ENCODE peak calls at places on chromosomes 4 and X, in nine cellular contexts. J, U, R, W, A, E, F, K and V are unnamed samples.

GRCh38 chrX:56233682-56234081 is 1.5 kb downstream of the KLF8 start:
- DNase-seq in R (no peak), U (peak), J (no peak), K (no peak), A (peak), E (no peak), W (peak), F (peak), V (peak)

GRCh38 chr4:147480891-147481576 is at the start of gene EDNRA:
- DNase-seq in U (no peak), E (no peak), W (peak), J (no peak), R (no peak), A (no peak), F (peak), K (no peak), V (no peak)

GRCh38 chr4:26342328-26343040 is 21.7 kb downstream of the RBPJ start:
- DNase-seq in E (no peak), J (no peak), K (peak), W (no peak), F (no peak), U (no peak), R (no peak), A (no peak), V (no peak)

GRCh38 chr4:140014284-140014683 is 139.7 kb downstream of the MAML3 start:
- DNase-seq in K (no peak), U (no peak), R (no peak), A (no peak), F (peak), W (no peak), J (no peak), E (no peak), V (no peak)

GRCh38 chr4:55635760-55636621 is at the start of gene NMU:
- DNase-seq in W (peak), K (peak), J (peak), U (peak), F (peak), E (peak), R (peak), A (peak), V (peak)

GRCh38 chr4:97720869-97721432 is 422.3 kb downstream of the STPG2 start:
- DNase-seq in F (peak), J (no peak), R (no peak), A (no peak), E (no peak), W (no peak), U (no peak), K (peak), V (peak)

GRCh38 chr4:27066591-27066990 is 205.9 kb downstream of the STIM2 start:
- DNase-seq in F (no peak), K (no peak), W (no peak), J (no peak), R (peak), U (no peak), E (no peak), A (peak), V (no peak)

GRCh38 chrX:39705299-39705698 is 392.5 kb downstream of the BCOR start:
- DNase-seq in F (peak), J (peak), A (peak), U (peak), E (no peak), R (peak), K (no peak), W (peak), V (peak)

GRCh38 chrX:43450355-43450754 is 205.7 kb upstream of the MAOA start:
- DNase-seq in A (no peak), W (no peak), K (no peak), U (no peak), F (no peak), R (no peak), J (no peak), E (no peak), V (no peak)

GRCh38 chrX:36626898-36627297 is 381.3 kb upstream of the FAM47C start:
- DNase-seq in F (no peak), W (no peak), A (no peak), R (no peak), K (no peak), E (no peak), U (no peak), J (no peak), V (no peak)

GRCh38 chrX:115339441-115340025 is 50.0 kb downstream of the LUZP4 start:
- DNase-seq in K (no peak), A (no peak), E (no peak), U (no peak), F (no peak), W (no peak), R (no peak), J (no peak), V (no peak)

GRCh38 chr4:151329217-151330007 is 4.0 kb upstream of the SH3D19 start:
- DNase-seq in F (peak), A (no peak), R (no peak), E (no peak), K (no peak), W (no peak), J (no peak), U (no peak), V (no peak)

GRCh38 chrX:74242050-74242449 is 61.9 kb upstream of the ZCCHC13 start:
- DNase-seq in F (peak), R (no peak), J (no peak), A (no peak), W (no peak), E (no peak), U (no peak), K (peak), V (no peak)

GRCh38 chr4:143482753-143483362 is 30.6 kb upstream of the SMARCA5 start:
- DNase-seq in K (peak), W (peak), J (no peak), F (peak), R (no peak), U (no peak), E (no peak), A (no peak), V (peak)

GRCh38 chrX:69305333-69306062 is 140.2 kb upstream of the PJA1 start:
- DNase-seq in A (no peak), F (no peak), R (no peak), E (peak), K (no peak), U (no peak), W (no peak), J (no peak), V (no peak)

GRCh38 chr4:147714575-147715401 is 17.1 kb upstream of the ARHGAP10 start:
- DNase-seq in U (peak), K (no peak), A (peak), W (peak), J (no peak), E (no peak), R (no peak), F (no peak), V (no peak)

GRCh38 chr4:72767903-72768817 is 199.1 kb upstream of the ADAMTS3 start:
- DNase-seq in U (no peak), R (no peak), W (no peak), A (no peak), K (no peak), E (no peak), J (peak), F (peak), V (no peak)

DNA sequence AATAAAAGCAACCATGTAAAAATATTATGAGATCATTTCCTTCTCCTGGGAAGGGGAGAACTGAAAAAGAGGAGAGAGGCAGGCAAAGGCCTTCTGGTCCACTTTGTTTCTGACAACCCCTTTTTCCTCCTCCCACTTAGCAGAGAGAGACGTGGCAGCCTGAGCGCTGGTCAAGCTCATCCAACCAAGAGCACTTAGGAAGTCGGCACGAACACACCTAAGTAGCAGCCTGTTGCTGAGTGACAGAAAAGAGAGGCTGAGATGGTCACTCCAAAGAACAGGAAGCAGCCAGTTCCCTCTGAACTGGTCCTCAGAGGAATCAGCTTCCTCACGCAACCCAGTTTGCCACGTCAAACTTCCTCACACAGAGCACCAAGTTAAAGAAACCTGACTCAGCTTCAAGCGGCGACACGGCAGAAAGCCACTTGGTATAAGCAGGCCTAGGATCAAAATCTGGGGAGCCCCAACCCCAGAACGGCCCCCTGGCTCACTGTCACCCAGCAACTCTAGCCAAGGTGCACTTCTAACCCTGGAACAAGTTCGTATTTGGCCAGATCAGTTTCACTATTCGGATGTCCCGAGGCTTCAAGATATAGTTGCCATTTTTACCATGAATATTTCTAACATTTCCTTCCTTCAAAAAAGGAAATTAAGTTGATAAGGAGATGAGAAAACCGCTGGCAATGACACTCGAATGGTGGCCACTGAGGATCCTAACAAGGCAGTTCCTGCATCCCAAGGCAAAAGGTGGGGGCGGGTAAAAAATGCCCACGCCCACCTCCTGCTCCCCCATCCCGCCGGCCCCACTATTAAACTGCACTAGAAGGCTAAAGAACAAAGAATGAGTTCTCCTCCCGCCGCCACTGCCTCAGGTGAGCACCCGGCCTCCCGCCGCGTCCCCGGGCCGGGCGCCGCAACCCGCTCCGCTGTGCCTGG is 698 bp downstream of the SEC24D start:
- DNase-seq in A (peak), W (peak), F (peak), J (peak), R (peak), U (peak), E (peak), K (peak), V (peak)
- TF ChIP-seq POLR2A in A (peak), W (no peak), F (no peak), J (peak), R (no peak), U (peak), E (no peak), K (peak), V (peak)

GRCh38 chrX:48476919-48477318 is 920 bp downstream of the FTSJ1 start:
- DNase-seq in J (no peak), F (no peak), W (no peak), A (no peak), E (no peak), U (no peak), R (no peak), K (no peak), V (no peak)

GRCh38 chrX:48475295-48475694 is 704 bp upstream of the FTSJ1 start:
- DNase-seq in R (no peak), W (no peak), K (peak), U (no peak), A (no peak), E (no peak), J (no peak), F (no peak), V (peak)

GRCh38 chrX:48474581-48474980 is 1.4 kb upstream of the FTSJ1 start:
- DNase-seq in A (no peak), E (no peak), F (no peak), U (no peak), K (no peak), J (no peak), R (no peak), W (no peak), V (no peak)

GRCh38 chrX:48474127-48474526 is 1.9 kb upstream of the FTSJ1 start:
- DNase-seq in A (no peak), K (no peak), U (no peak), J (no peak), F (peak), E (no peak), R (no peak), W (no peak), V (peak)

DNA sequence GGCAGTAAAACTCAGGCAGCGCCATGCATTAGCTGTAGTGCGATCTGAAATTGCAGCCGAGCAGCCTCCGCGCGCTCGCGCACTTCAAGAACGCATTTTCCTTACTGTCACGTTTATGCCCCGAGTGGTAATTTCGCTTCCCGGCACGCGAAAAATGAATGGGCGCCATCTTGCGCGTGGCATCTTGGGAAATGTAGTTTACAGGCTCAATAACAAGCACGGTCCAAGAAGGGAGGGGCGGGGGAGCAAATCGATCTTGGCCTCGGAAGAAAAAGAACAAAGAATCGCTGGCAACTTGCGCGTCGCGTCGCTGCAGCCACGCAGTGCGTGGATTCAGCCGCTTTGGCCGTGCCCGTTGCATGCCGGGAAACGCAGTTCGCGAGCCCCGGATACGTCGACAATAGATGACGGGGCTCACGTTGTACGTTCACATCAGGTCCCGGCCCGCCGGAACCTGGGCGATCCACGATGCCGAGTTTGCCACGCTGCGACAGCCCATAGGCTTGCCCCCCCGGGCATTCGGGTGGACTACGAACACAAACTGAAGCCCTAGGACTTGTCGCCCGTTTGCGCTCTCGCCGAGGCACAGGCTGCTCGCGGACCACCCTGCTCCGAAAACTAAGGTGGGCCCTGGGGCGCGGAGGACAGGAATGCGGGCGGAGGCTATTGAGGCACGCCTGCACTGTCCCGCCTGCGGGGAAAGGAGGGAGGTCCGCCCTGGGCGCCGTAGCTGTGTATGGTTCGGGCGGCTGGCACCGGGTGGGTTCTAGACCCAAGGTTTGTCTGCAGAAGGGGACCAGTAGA is at the start of gene FTSJ1:
- DNase-seq in F (peak), R (peak), W (peak), E (peak), K (peak), J (peak), A (peak), U (peak), V (peak)
- TF ChIP-seq POLR2A in F (peak), R (peak), W (no peak), E (no peak), K (no peak), J (peak), A (peak), U (no peak), V (peak)

DNA sequence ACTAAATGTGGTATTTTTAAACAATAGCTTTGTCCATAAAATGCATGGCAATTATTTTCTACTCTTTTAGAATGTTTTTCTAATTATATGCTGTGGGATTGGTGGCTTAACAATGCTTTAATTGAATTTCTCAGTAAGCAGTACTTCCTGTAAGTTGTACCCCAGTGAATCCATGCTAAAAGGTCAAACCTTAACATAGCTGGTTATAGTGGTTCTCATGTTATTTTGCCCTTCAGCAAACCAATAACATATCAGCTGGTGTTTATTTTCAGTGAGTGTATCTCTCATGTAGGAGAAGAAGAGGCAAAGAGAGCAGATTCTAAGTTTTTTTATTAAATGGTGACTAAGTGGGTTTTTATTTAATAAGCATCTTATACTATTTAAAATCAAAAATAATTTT is 41.5 kb downstream of the BTC start:
- DNase-seq in U (no peak), F (no peak), W (no peak), J (no peak), R (no peak), K (no peak), E (no peak), A (no peak), V (no peak)
- TF ChIP-seq POLR2A in U (no peak), F (no peak), W (no peak), J (no peak), R (no peak), K (no peak), E (no peak), A (no peak), V (no peak)

GRCh38 chr4:724131-724530 is 18.5 kb downstream of the PCGF3 start:
- DNase-seq in W (no peak), A (peak), F (no peak), R (no peak), U (no peak), K (peak), J (no peak), E (no peak), V (no peak)
- TF ChIP-seq POLR2A in W (no peak), A (no peak), F (no peak), R (no peak), U (no peak), K (no peak), J (no peak), E (no peak), V (no peak)

DNA sequence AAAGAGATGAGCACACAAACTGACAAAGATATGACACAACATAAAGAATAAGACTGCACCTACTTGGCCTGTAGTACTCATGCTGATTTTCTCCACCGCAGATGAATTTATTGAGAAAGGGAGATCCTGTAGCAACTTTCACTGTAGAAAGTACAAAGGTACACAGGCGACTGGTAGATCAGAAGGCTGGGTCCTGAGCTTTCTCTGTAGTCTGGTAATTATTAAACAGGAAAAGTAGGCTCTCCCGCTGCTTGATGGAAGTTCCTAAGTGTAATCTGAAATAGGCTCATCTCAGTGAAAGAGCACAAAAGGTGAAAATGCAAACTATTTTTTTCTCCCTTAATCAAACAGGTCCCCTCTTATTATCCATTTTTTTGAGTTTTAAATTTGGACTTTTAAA is at the start of gene ADH6:
- DNase-seq in W (no peak), U (no peak), F (no peak), E (no peak), K (peak), J (no peak), A (peak), R (no peak), V (no peak)
- TF ChIP-seq POLR2A in W (no peak), U (no peak), F (no peak), E (no peak), K (peak), J (no peak), A (no peak), R (no peak), V (no peak)

DNA sequence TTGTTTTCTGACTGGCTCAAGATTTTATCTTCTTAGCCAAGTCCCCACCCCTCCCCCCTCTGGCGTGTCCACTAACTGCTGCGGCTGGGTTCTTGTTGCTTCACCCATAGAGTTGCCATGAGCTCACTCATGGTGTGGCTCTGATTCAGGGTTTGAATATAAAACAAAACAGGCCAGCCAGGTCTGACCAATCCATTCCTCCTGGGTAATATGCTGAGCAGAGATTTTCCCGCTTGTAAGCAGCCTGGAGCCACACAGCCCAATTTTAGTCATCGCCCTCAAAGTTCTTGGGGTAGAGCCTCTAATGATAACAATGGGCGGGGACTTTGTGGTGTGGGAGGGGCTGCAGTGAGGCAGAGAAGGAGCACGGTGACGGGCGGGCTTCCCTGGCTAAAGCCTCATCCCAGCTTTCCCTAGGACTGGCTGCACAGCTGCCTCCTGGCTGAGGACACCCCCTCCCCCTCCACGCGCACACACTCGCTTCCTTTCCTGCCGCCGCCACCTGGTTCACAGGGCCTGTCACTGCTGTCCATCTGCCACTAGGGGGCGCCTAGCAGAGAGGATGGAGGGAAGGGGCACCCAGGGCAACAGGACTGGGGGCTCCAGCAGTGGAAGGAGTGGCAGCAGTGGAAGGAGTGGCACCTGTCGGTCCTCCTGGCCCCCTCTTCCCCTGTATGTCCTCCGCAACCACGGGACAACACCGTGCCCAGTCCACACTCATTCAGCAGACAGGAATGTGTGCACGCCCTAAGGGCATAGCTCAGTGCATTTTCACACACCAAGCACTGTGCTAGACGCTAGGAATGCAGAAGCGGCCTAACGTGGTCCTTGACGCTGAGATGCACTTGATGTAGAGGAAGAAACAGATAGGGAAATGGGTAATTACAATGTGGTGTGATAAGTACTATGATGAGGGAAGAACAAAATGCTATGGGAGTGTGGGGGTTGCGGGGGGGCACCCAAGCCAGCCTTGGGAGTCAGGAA is 26.8 kb downstream of the PRPS1 start:
- DNase-seq in K (peak), E (peak), A (peak), F (peak), U (peak), W (peak), R (peak), J (peak), V (peak)
- TF ChIP-seq POLR2A in K (no peak), E (no peak), A (no peak), F (no peak), U (no peak), W (no peak), R (no peak), J (no peak), V (peak)

DNA sequence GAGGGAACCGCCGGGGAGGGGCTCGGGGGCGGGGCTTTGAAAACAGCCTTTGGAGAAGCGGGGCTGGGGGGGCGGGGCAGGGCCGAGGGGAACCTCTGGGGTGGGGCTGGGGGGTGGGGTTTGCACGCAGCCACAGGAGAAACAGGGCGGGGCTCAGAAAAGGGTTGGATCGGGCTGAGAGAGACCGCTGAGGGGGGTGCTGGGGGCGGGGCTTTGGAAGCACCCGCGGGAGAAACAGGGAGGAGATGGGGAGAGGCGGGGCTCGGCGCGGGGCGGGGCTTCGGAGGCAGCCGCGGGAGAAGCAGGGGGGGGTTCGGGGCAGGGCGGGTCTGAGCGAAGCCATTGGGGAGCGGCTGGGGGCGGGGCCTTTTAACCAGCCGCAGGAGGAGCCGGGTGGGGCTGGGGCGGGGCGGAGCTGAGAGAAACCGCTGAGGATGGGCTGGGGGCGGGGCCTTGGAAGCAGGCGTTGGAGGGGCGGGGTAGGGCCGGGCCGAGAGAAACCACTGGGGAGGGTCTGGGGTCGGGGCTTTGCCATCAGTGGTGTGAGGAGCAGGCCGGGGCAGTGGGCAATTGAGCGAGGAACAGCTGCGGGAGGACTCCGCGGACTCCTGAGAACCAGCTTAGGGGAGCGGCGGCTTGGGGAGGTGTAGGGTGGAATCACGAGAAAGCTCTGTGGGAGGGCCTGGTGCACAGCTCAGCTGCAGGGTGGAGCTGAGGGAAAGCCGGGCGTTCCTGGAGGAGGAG is 1.2 kb upstream of the EOLA2 start:
- DNase-seq in R (peak), J (peak), U (peak), F (peak), A (peak), K (peak), E (peak), W (peak), V (peak)
- TF ChIP-seq POLR2A in R (no peak), J (no peak), U (peak), F (no peak), A (no peak), K (no peak), E (no peak), W (no peak), V (no peak)